ENCODE peak calls at places on chromosomes 7 and 10, in five cellular contexts. G, B, D, Y and M are unnamed samples.

GRCh38 chr7:2638224-2638991 is 6.6 kb downstream of the TTYH3 start:
- DNase-seq in D (no peak), B (peak; percentile 79), G (no peak), Y (no peak), M (no peak)

GRCh38 chr7:37117261-37117660 is 331.4 kb downstream of the ELMO1 start:
- DNase-seq in D (no peak), B (no peak), G (no peak), Y (no peak), M (no peak)

GRCh38 chr7:71633571-71634008 is 501.6 kb downstream of the GALNT17 start:
- DNase-seq in D (no peak), B (no peak), G (no peak), Y (peak; percentile 96), M (no peak)

GRCh38 chr10:71233491-71233892 is 21.1 kb downstream of the UNC5B start:
- DNase-seq in D (no peak), B (no peak), Y (no peak), G (no peak), M (no peak)

GRCh38 chr10:50622497-50623298 is 1.1 kb downstream of the SGMS1 start:
- DNase-seq in G (no peak), Y (peak; percentile 67), B (peak; percentile 90), D (no peak), M (no peak)

GRCh38 chr10:45558406-45558805 is 114.2 kb downstream of the ZFAND4 start:
- DNase-seq in D (no peak), G (no peak), B (no peak), Y (no peak), M (no peak)

GRCh38 chr10:77165445-77166316 is 471.9 kb downstream of the KCNMA1 start:
- DNase-seq in D (no peak), G (peak; percentile 59), B (no peak), Y (peak; percentile 59), M (no peak)

GRCh38 chr10:129754211-129755050 is 209.6 kb downstream of the EBF3 start:
- DNase-seq in G (peak; percentile 1), Y (no peak), B (peak; percentile 20), D (no peak), M (no peak)

GRCh38 chr7:137243741-137244140 is 99.8 kb downstream of the PTN start:
- DNase-seq in Y (no peak), B (no peak), D (no peak), G (no peak), M (no peak)

GRCh38 chr7:98223898-98224700 is 12.9 kb downstream of the BHLHA15 start:
- DNase-seq in G (no peak), Y (no peak), B (peak; percentile 69), D (no peak), M (no peak)

GRCh38 chr7:77426521-77427051 is 10.4 kb upstream of the GSAP start:
- DNase-seq in Y (peak; percentile 28), B (no peak), G (no peak), D (no peak), M (no peak)

GRCh38 chr7:155830961-155831806 is 18.9 kb upstream of the SHH start:
- DNase-seq in B (peak; percentile 65), D (no peak), Y (no peak), G (no peak), M (no peak)

GRCh38 chr10:127977368-127978009 is 70.6 kb downstream of the PTPRE start:
- DNase-seq in G (no peak), D (no peak), B (peak; percentile 83), Y (no peak), M (no peak)

GRCh38 chr7:27129729-27130539 is 623 bp downstream of the HOXA4 start:
- DNase-seq in B (no peak), G (no peak), D (no peak), Y (no peak), M (peak; percentile 22)

GRCh38 chr10:12409613-12410012 is 60.3 kb downstream of the CAMK1D start:
- DNase-seq in Y (no peak), G (no peak), D (no peak), B (no peak), M (no peak)

GRCh38 chr7:105643384-105643783 is 62.1 kb upstream of the EFCAB10 start:
- DNase-seq in D (no peak), B (no peak), Y (no peak), G (no peak), M (no peak)

GRCh38 chr7:99109108-99110051 is 34.5 kb downstream of the SMURF1 start:
- DNase-seq in D (no peak), Y (peak; percentile 17), G (no peak), B (no peak), M (no peak)

GRCh38 chr7:87369216-87369615 is 23.8 kb downstream of the CROT start:
- DNase-seq in B (no peak), G (no peak), D (no peak), Y (no peak), M (no peak)

GRCh38 chr10:3639546-3639945 is 145.5 kb downstream of the KLF6 start:
- DNase-seq in Y (peak; percentile 32), B (no peak), D (no peak), G (no peak), M (no peak)

GRCh38 chr10:103525901-103526300 is 32.4 kb downstream of the NEURL1 start:
- DNase-seq in D (no peak), B (no peak), G (no peak), Y (no peak), M (no peak)

GRCh38 chr7:108415821-108416536 is 40.3 kb downstream of the NRCAM start:
- DNase-seq in D (no peak), B (no peak), G (peak; percentile 31), Y (peak; percentile 84), M (no peak)

GRCh38 chr10:30863516-30864210 is 168.0 kb downstream of the ZNF438 start:
- DNase-seq in Y (no peak), B (no peak), D (no peak), G (no peak), M (no peak)

GRCh38 chr10:118971187-118971586 is 58.3 kb upstream of the NANOS1 start:
- DNase-seq in Y (no peak), G (no peak), D (no peak), B (no peak), M (no peak)

GRCh38 chr10:68301790-68302502 is 29.9 kb upstream of the HNRNPH3 start:
- DNase-seq in D (no peak), B (no peak), G (no peak), Y (peak; percentile 43), M (no peak)

GRCh38 chr10:116170815-116171250 is 102.2 kb downstream of the GFRA1 start:
- DNase-seq in D (no peak), B (no peak), G (no peak), Y (peak; percentile 6), M (no peak)

GRCh38 chr7:152120776-152121175 is 95.3 kb downstream of the GALNT11 start:
- DNase-seq in D (no peak), Y (no peak), G (no peak), B (no peak), M (no peak)

GRCh38 chr7:150447966-150448788 is 2.3 kb upstream of the GIMAP8 start:
- DNase-seq in Y (no peak), B (no peak), D (no peak), G (no peak), M (no peak)

GRCh38 chr7:29207469-29207868 is 12.9 kb downstream of the CHN2 start:
- DNase-seq in D (no peak), G (peak; percentile 26), B (no peak), Y (peak; percentile 27), M (no peak)

GRCh38 chr7:3043544-3044395 is at the start of gene CARD11:
- DNase-seq in G (peak; percentile 64), Y (no peak), D (no peak), B (peak; percentile 89), M (no peak)

GRCh38 chr7:125430013-125430412 is 500.4 kb upstream of the POT1 start:
- DNase-seq in D (no peak), Y (no peak), B (no peak), G (no peak), M (no peak)

GRCh38 chr10:119131512-119132240 is 27.8 kb downstream of the DENND10 start:
- DNase-seq in B (no peak), D (no peak), G (peak; percentile 89), Y (no peak), M (no peak)

GRCh38 chr7:5699951-5700384 is 81.5 kb downstream of the RNF216 start:
- DNase-seq in Y (no peak), B (no peak), G (no peak), D (no peak), M (no peak)

GRCh38 chr10:14669576-14669975 is 105.1 kb downstream of the FAM107B start:
- DNase-seq in B (no peak), G (no peak), Y (no peak), D (no peak), M (no peak)

DNA sequence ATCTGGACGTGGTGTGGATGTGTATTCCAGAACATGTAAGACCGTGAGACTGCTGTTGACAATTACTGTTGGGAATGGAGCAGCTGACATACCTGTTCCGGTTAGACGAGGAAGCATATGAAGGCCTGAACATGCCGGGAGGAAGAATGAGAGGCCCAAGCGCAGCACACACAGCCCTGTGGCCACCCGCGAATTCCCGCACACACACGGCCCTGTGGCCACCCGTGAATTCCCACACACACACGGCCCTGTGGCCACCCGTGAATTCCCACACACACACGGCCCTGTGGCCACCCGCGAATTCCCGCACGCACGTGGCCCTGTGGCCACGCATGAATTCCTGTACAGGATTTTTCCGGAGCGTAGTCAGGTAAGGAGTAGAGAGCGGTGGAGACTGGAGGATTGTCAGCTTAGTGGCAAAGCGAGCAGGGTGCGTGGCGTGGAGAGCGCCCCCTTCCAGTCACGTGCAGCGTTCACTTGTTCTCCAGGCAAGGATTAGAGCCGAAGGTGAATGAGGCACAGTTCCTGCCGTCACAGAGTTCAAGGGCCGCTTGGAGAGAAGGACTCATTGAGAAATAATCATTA is 9.5 kb upstream of the SUN1 start:
- DNase-seq in Y (no peak), D (no peak), B (no peak), G (no peak), M (no peak)
- TF ChIP-seq CTCF in Y (peak; percentile 13), D (no peak), B (no peak), G (peak; percentile 28), M (no peak)

GRCh38 chr7:131424219-131424822 is 96.6 kb downstream of the MKLN1 start:
- DNase-seq in G (no peak), Y (peak; percentile 15), D (no peak), B (no peak), M (no peak)
- TF ChIP-seq CTCF in G (peak; percentile 89), Y (peak; percentile 72), D (peak; percentile 31), B (peak; percentile 65), M (no peak)

GRCh38 chr10:107037192-107038122 is 127.0 kb downstream of the SORCS1 start:
- DNase-seq in Y (no peak), B (no peak), D (no peak), G (no peak), M (no peak)
- TF ChIP-seq CTCF in Y (no peak), B (no peak), D (no peak), G (no peak), M (no peak)

DNA sequence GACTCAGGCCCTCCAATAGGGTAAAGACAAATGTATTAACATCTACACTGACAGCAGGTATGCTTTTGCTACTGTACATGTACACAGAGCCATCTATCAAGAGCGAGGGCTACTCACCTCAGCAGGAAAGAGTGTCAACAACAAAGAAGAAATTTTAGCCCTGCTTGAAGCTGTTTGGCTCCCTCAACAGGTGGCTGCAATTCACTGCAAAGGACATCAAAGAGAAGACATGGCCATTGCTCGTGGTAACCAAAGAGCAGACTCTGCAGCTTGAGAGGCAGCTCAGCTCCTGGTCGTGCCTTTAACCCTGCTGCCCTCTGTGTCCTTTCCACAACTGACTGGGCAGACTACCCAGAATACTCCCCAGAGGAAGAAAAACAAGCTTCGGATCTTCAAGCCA is 5.1 kb downstream of the AKR1B15 start:
- DNase-seq in G (no peak), D (no peak), Y (no peak), B (no peak), M (no peak)
- TF ChIP-seq CTCF in G (peak; percentile 43), D (no peak), Y (peak; percentile 56), B (no peak), M (no peak)

GRCh38 chr10:26860542-26861325 is at the start of gene ABI1:
- DNase-seq in D (peak; percentile 97), Y (peak; percentile 98), G (peak; percentile 98), B (peak; percentile 99), M (peak; percentile 87)
- TF ChIP-seq CTCF in D (no peak), Y (peak; percentile 92), G (peak; percentile 68), B (peak; percentile 92), M (no peak)